ENCODE peak calls at places on chromosomes 6 and 20, in seven cellular contexts. One of them, this sample, is unnamed.

GRCh38 chr20:17759449-17759848 is 59.7 kb downstream of the BANF2 start:
- DNase-seq in ovary: no peak
- DNase-seq in uterus: no peak
- DNase-seq in A549: no peak
- DNase-seq in adrenal gland: no peak
- DNase-seq in heart left ventricle: no peak
- DNase-seq in body of pancreas: no peak
- DNase-seq in this sample: no peak

GRCh38 chr6:143241110-143241509 is 180.4 kb downstream of the AIG1 start:
- DNase-seq in uterus: no peak
- DNase-seq in heart left ventricle: no peak
- DNase-seq in ovary: peak
- DNase-seq in adrenal gland: no peak
- DNase-seq in body of pancreas: no peak
- DNase-seq in A549: no peak
- DNase-seq in this sample: no peak

GRCh38 chr20:5691918-5692618 is 58.1 kb upstream of the SHLD1 start:
- DNase-seq in uterus: no peak
- DNase-seq in A549: no peak
- DNase-seq in adrenal gland: no peak
- DNase-seq in body of pancreas: no peak
- DNase-seq in heart left ventricle: no peak
- DNase-seq in ovary: no peak
- DNase-seq in this sample: peak

GRCh38 chr20:39897058-39897457 is 792.0 kb downstream of the MAFB start:
- DNase-seq in adrenal gland: no peak
- DNase-seq in uterus: no peak
- DNase-seq in A549: no peak
- DNase-seq in heart left ventricle: no peak
- DNase-seq in body of pancreas: no peak
- DNase-seq in ovary: no peak
- DNase-seq in this sample: no peak

GRCh38 chr6:84492246-84493135 is 265.0 kb upstream of the CEP162 start:
- DNase-seq in A549: no peak
- DNase-seq in adrenal gland: no peak
- DNase-seq in body of pancreas: no peak
- DNase-seq in uterus: no peak
- DNase-seq in ovary: no peak
- DNase-seq in heart left ventricle: no peak
- DNase-seq in this sample: no peak

GRCh38 chr20:10666221-10667076 is 7.3 kb downstream of the JAG1 start:
- DNase-seq in uterus: no peak
- DNase-seq in body of pancreas: peak
- DNase-seq in A549: no peak
- DNase-seq in heart left ventricle: no peak
- DNase-seq in adrenal gland: no peak
- DNase-seq in ovary: no peak
- DNase-seq in this sample: no peak

GRCh38 chr20:17810847-17811604 is 111.3 kb downstream of the BANF2 start:
- DNase-seq in heart left ventricle: no peak
- DNase-seq in adrenal gland: no peak
- DNase-seq in ovary: no peak
- DNase-seq in body of pancreas: no peak
- DNase-seq in uterus: no peak
- DNase-seq in A549: no peak
- DNase-seq in this sample: no peak

GRCh38 chr20:58086763-58087566 is 141.5 kb downstream of the ANKRD60 start:
- DNase-seq in adrenal gland: peak
- DNase-seq in uterus: no peak
- DNase-seq in ovary: no peak
- DNase-seq in A549: peak
- DNase-seq in heart left ventricle: peak
- DNase-seq in body of pancreas: peak
- DNase-seq in this sample: peak

GRCh38 chr20:63955281-63955845 is 853 bp downstream of the UCKL1 start:
- DNase-seq in uterus: no peak
- DNase-seq in body of pancreas: no peak
- DNase-seq in heart left ventricle: peak
- DNase-seq in adrenal gland: no peak
- DNase-seq in ovary: no peak
- DNase-seq in A549: no peak
- DNase-seq in this sample: peak

GRCh38 chr20:17315491-17316231 is 88.8 kb downstream of the PCSK2 start:
- DNase-seq in body of pancreas: peak
- DNase-seq in uterus: no peak
- DNase-seq in adrenal gland: no peak
- DNase-seq in A549: no peak
- DNase-seq in ovary: no peak
- DNase-seq in heart left ventricle: no peak
- DNase-seq in this sample: no peak

GRCh38 chr6:47701374-47701773 is 3.0 kb downstream of the ADGRF4 start:
- DNase-seq in A549: no peak
- DNase-seq in ovary: no peak
- DNase-seq in body of pancreas: no peak
- DNase-seq in heart left ventricle: no peak
- DNase-seq in adrenal gland: no peak
- DNase-seq in uterus: no peak
- DNase-seq in this sample: no peak

GRCh38 chr6:107196143-107196542 is 80.8 kb upstream of the BEND3 start:
- DNase-seq in body of pancreas: no peak
- DNase-seq in adrenal gland: no peak
- DNase-seq in A549: no peak
- DNase-seq in heart left ventricle: no peak
- DNase-seq in uterus: no peak
- DNase-seq in ovary: no peak
- DNase-seq in this sample: no peak

GRCh38 chr6:34462010-34462409 is 3.9 kb upstream of the PACSIN1 start:
- DNase-seq in heart left ventricle: no peak
- DNase-seq in A549: no peak
- DNase-seq in body of pancreas: no peak
- DNase-seq in uterus: no peak
- DNase-seq in adrenal gland: no peak
- DNase-seq in ovary: no peak
- DNase-seq in this sample: no peak

GRCh38 chr20:4235512-4236043 is 220.2 kb upstream of the RNF24 start:
- DNase-seq in A549: no peak
- DNase-seq in uterus: no peak
- DNase-seq in heart left ventricle: no peak
- DNase-seq in adrenal gland: no peak
- DNase-seq in body of pancreas: no peak
- DNase-seq in ovary: no peak
- DNase-seq in this sample: no peak

GRCh38 chr6:40341726-40342125 is 245.4 kb downstream of the LRFN2 start:
- DNase-seq in body of pancreas: no peak
- DNase-seq in uterus: no peak
- DNase-seq in adrenal gland: no peak
- DNase-seq in A549: no peak
- DNase-seq in heart left ventricle: peak
- DNase-seq in ovary: no peak
- DNase-seq in this sample: no peak

GRCh38 chr6:7916959-7917358 is 6.4 kb upstream of the TXNDC5 start:
- DNase-seq in uterus: no peak
- DNase-seq in adrenal gland: no peak
- DNase-seq in body of pancreas: no peak
- DNase-seq in heart left ventricle: no peak
- DNase-seq in A549: no peak
- DNase-seq in ovary: no peak
- DNase-seq in this sample: no peak

GRCh38 chr6:7912024-7912423 is 1.4 kb upstream of the TXNDC5 start:
- DNase-seq in body of pancreas: no peak
- DNase-seq in uterus: no peak
- DNase-seq in heart left ventricle: no peak
- DNase-seq in A549: no peak
- DNase-seq in adrenal gland: peak
- DNase-seq in ovary: no peak
- DNase-seq in this sample: no peak

GRCh38 chr6:7914991-7915789 is 4.6 kb upstream of the TXNDC5 start:
- DNase-seq in uterus: peak
- DNase-seq in body of pancreas: peak
- DNase-seq in ovary: no peak
- DNase-seq in adrenal gland: no peak
- DNase-seq in heart left ventricle: peak
- DNase-seq in A549: no peak
- DNase-seq in this sample: no peak

GRCh38 chr6:7912736-7913517 is 2.3 kb upstream of the TXNDC5 start:
- DNase-seq in A549: no peak
- DNase-seq in ovary: no peak
- DNase-seq in body of pancreas: no peak
- DNase-seq in heart left ventricle: no peak
- DNase-seq in adrenal gland: no peak
- DNase-seq in uterus: no peak
- DNase-seq in this sample: no peak

DNA sequence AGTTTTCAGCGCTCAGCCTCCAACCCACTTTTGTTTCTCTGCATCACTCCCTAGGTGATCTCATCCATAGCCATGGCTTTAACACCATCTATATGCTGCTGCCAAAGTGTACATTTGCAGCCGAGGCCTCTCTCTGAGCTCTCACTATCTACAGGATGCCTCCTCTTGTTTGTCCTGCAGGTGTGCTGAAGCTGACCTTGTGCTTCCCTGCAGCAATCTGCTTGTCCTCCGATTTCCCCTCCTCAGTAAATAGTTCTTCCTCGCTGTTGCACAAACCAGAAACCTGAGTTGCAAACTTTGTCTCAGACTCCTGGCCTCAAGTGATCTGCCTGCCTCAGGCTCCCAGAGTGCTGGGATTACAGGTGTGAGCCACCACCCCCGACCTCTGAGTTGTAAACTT is 3.7 kb upstream of the TXNDC5 start:
- DNase-seq in adrenal gland: no peak
- DNase-seq in ovary: no peak
- DNase-seq in uterus: no peak
- DNase-seq in A549: no peak
- DNase-seq in heart left ventricle: no peak
- DNase-seq in body of pancreas: no peak
- DNase-seq in this sample: no peak
- H3K27ac ChIP-seq in adrenal gland: no peak
- H3K27ac ChIP-seq in ovary: no peak
- H3K27ac ChIP-seq in uterus: no peak
- H3K27ac ChIP-seq in A549: no peak
- H3K27ac ChIP-seq in heart left ventricle: no peak
- H3K27ac ChIP-seq in body of pancreas: no peak
- H3K27ac ChIP-seq in this sample: no peak

DNA sequence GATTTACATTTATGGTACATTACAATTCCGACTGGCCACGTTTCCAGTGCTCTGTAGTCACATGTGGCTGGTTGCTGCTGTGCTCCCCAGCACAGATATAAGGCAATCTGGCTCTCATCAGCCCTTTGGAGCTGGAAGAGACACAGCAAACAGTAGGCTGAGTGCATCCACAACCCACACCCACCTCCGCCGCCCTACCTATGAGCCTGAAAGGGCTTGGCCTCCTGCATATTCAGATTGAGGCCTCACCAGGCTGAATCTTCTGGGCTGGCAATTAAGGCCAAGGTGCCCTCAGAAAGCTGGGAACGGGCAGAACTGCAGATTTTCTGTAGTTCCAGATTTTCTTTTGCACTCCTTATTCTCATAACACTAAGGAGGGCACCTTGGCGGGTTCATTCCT is 2.7 kb upstream of the SNHG17 start:
- DNase-seq in heart left ventricle: no peak
- DNase-seq in ovary: no peak
- DNase-seq in adrenal gland: no peak
- DNase-seq in uterus: no peak
- DNase-seq in A549: no peak
- DNase-seq in body of pancreas: no peak
- DNase-seq in this sample: no peak
- TF ChIP-seq CTCF in heart left ventricle: no peak
- TF ChIP-seq CTCF in ovary: no peak
- TF ChIP-seq CTCF in adrenal gland: no peak
- TF ChIP-seq CTCF in uterus: no peak
- TF ChIP-seq CTCF in A549: no peak
- TF ChIP-seq CTCF in body of pancreas: no peak
- TF ChIP-seq CTCF in this sample: no peak

DNA sequence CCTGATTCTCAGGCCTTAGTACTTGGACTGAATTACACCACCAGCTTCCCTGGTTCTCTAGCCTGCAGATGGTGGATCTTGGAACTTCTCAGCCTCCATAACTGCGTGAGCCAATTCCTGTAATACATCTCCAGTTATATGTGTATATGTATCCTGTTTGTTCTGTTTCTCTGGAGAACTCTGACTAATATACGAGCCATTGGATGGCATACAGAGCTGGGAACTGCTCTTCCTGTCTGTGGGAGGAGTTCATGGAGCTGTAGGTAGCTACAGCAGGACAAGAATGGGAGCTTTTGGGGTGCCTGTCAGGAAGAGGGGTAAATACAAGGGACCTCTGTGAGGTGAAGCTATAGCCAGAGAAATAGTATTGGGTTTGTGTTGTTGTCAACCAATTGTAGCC is 41.2 kb downstream of the TMEM14A start:
- DNase-seq in heart left ventricle: no peak
- DNase-seq in adrenal gland: no peak
- DNase-seq in A549: no peak
- DNase-seq in ovary: no peak
- DNase-seq in body of pancreas: no peak
- DNase-seq in uterus: no peak
- DNase-seq in this sample: no peak
- TF ChIP-seq POLR2A in heart left ventricle: no peak
- TF ChIP-seq POLR2A in adrenal gland: no peak
- TF ChIP-seq POLR2A in A549: no peak
- TF ChIP-seq POLR2A in ovary: no peak
- TF ChIP-seq POLR2A in body of pancreas: no peak
- TF ChIP-seq POLR2A in uterus: no peak
- TF ChIP-seq POLR2A in this sample: no peak

DNA sequence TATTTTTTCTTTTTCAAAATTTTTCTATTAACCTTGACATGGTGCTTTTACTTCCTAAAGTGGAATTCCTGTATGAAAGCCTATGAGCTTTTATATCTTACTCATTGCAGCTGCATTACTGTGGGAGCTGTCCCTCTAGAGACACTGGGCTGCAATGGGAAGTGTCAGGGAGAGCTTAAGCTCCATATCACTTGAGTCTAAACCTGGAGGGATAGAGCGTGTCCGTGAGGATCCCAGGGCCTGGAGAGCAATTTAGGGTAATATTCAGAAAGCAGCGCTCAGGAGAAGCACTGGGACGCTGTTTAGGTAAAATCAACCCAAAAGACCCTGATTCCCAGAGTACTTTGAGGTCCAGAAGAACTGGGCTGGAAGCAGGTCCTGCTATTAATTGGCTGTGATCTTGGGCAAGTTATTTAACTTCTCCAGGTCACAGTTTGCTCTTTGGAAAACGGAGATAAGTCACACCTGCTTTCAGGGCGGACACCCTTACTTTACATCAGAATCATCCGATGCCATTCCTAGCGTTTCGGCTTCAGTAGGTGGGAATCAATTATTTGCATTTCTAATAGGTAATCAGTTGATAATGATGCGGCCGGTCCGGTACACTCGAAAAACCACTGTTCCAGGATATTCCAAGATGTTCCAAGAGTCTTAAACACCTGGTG is 628 bp upstream of the ERGIC3 start:
- DNase-seq in ovary: no peak
- DNase-seq in heart left ventricle: no peak
- DNase-seq in A549: no peak
- DNase-seq in uterus: no peak
- DNase-seq in body of pancreas: no peak
- DNase-seq in adrenal gland: no peak
- DNase-seq in this sample: no peak
- H3K27ac ChIP-seq in ovary: no peak
- H3K27ac ChIP-seq in heart left ventricle: no peak
- H3K27ac ChIP-seq in A549: peak
- H3K27ac ChIP-seq in uterus: no peak
- H3K27ac ChIP-seq in body of pancreas: no peak
- H3K27ac ChIP-seq in adrenal gland: no peak
- H3K27ac ChIP-seq in this sample: no peak